ENCODE peak calls at places on chromosomes 2 and 18, in seven cellular contexts. One of them, this sample, is unnamed.

GRCh38 chr2:197113221-197113831 is 186.8 kb upstream of the PGAP1 start:
- DNase-seq in nucleus accumbens: no peak
- DNase-seq in heart left ventricle: no peak
- DNase-seq in T follicular helper cell: no peak
- DNase-seq in putamen: no peak
- DNase-seq in stromal cell of bone marrow: no peak
- DNase-seq in epithelial cell of esophagus: peak; percentile 48
- DNase-seq in this sample: peak; percentile 80

GRCh38 chr2:12683701-12684100 is 33.0 kb upstream of the TRIB2 start:
- DNase-seq in heart left ventricle: no peak
- DNase-seq in T follicular helper cell: no peak
- DNase-seq in putamen: no peak
- DNase-seq in nucleus accumbens: no peak
- DNase-seq in stromal cell of bone marrow: no peak
- DNase-seq in epithelial cell of esophagus: no peak
- DNase-seq in this sample: no peak

GRCh38 chr18:79275992-79276391 is 119.7 kb upstream of the NFATC1 start:
- DNase-seq in putamen: no peak
- DNase-seq in nucleus accumbens: no peak
- DNase-seq in T follicular helper cell: no peak
- DNase-seq in stromal cell of bone marrow: peak; percentile 0
- DNase-seq in heart left ventricle: no peak
- DNase-seq in epithelial cell of esophagus: peak; percentile 59
- DNase-seq in this sample: no peak

GRCh38 chr18:26322892-26323653 is 96.8 kb downstream of the TAF4B start:
- DNase-seq in putamen: no peak
- DNase-seq in heart left ventricle: no peak
- DNase-seq in stromal cell of bone marrow: no peak
- DNase-seq in nucleus accumbens: no peak
- DNase-seq in epithelial cell of esophagus: peak; percentile 39
- DNase-seq in T follicular helper cell: no peak
- DNase-seq in this sample: no peak

GRCh38 chr2:67255933-67256615 is 141.1 kb upstream of the ETAA1 start:
- DNase-seq in heart left ventricle: no peak
- DNase-seq in putamen: no peak
- DNase-seq in nucleus accumbens: no peak
- DNase-seq in stromal cell of bone marrow: peak; percentile 18
- DNase-seq in T follicular helper cell: no peak
- DNase-seq in epithelial cell of esophagus: peak; percentile 87
- DNase-seq in this sample: no peak

GRCh38 chr2:40487592-40487991 is 35.7 kb upstream of the SLC8A1 start:
- DNase-seq in epithelial cell of esophagus: no peak
- DNase-seq in stromal cell of bone marrow: no peak
- DNase-seq in nucleus accumbens: no peak
- DNase-seq in heart left ventricle: no peak
- DNase-seq in T follicular helper cell: no peak
- DNase-seq in putamen: peak; percentile 25
- DNase-seq in this sample: no peak

GRCh38 chr2:241014224-241014623 is 15.8 kb downstream of the SNED1 start:
- DNase-seq in T follicular helper cell: no peak
- DNase-seq in putamen: no peak
- DNase-seq in stromal cell of bone marrow: no peak
- DNase-seq in heart left ventricle: peak; percentile 7
- DNase-seq in nucleus accumbens: no peak
- DNase-seq in epithelial cell of esophagus: no peak
- DNase-seq in this sample: no peak

GRCh38 chr2:151762694-151763093 is 28.4 kb upstream of the NEB start:
- DNase-seq in heart left ventricle: no peak
- DNase-seq in T follicular helper cell: no peak
- DNase-seq in stromal cell of bone marrow: no peak
- DNase-seq in putamen: no peak
- DNase-seq in nucleus accumbens: no peak
- DNase-seq in epithelial cell of esophagus: no peak
- DNase-seq in this sample: no peak

GRCh38 chr2:61900246-61900645 is 5.2 kb upstream of the COMMD1 start:
- DNase-seq in T follicular helper cell: no peak
- DNase-seq in nucleus accumbens: no peak
- DNase-seq in epithelial cell of esophagus: no peak
- DNase-seq in putamen: no peak
- DNase-seq in stromal cell of bone marrow: no peak
- DNase-seq in heart left ventricle: no peak
- DNase-seq in this sample: no peak

GRCh38 chr18:35203001-35203553 is 37.8 kb upstream of the ZNF397 start:
- DNase-seq in heart left ventricle: no peak
- DNase-seq in epithelial cell of esophagus: no peak
- DNase-seq in nucleus accumbens: no peak
- DNase-seq in stromal cell of bone marrow: peak; percentile 31
- DNase-seq in putamen: no peak
- DNase-seq in T follicular helper cell: no peak
- DNase-seq in this sample: no peak

GRCh38 chr18:13542520-13542847 is 183.9 kb downstream of the FAM210A start:
- DNase-seq in epithelial cell of esophagus: no peak
- DNase-seq in stromal cell of bone marrow: no peak
- DNase-seq in heart left ventricle: no peak
- DNase-seq in nucleus accumbens: no peak
- DNase-seq in putamen: no peak
- DNase-seq in T follicular helper cell: no peak
- DNase-seq in this sample: no peak

GRCh38 chr2:55511508-55512124 is 7.9 kb upstream of the CFAP36 start:
- DNase-seq in heart left ventricle: no peak
- DNase-seq in putamen: peak; percentile 47
- DNase-seq in stromal cell of bone marrow: peak; percentile 25
- DNase-seq in nucleus accumbens: no peak
- DNase-seq in epithelial cell of esophagus: peak; percentile 58
- DNase-seq in T follicular helper cell: no peak
- DNase-seq in this sample: no peak

GRCh38 chr18:34632323-34632722 is 77.8 kb upstream of the DTNA start:
- DNase-seq in putamen: no peak
- DNase-seq in T follicular helper cell: no peak
- DNase-seq in epithelial cell of esophagus: no peak
- DNase-seq in heart left ventricle: no peak
- DNase-seq in nucleus accumbens: no peak
- DNase-seq in stromal cell of bone marrow: no peak
- DNase-seq in this sample: no peak

GRCh38 chr2:8424997-8425900 is 256.6 kb upstream of the ID2 start:
- DNase-seq in heart left ventricle: no peak
- DNase-seq in putamen: no peak
- DNase-seq in T follicular helper cell: no peak
- DNase-seq in nucleus accumbens: no peak
- DNase-seq in stromal cell of bone marrow: no peak
- DNase-seq in epithelial cell of esophagus: no peak
- DNase-seq in this sample: no peak

GRCh38 chr2:43375746-43376522 is 149.5 kb upstream of the ZFP36L2 start:
- DNase-seq in putamen: no peak
- DNase-seq in nucleus accumbens: no peak
- DNase-seq in stromal cell of bone marrow: no peak
- DNase-seq in T follicular helper cell: no peak
- DNase-seq in epithelial cell of esophagus: no peak
- DNase-seq in heart left ventricle: no peak
- DNase-seq in this sample: no peak

GRCh38 chr18:54532962-54533361 is 58.1 kb upstream of the DYNAP start:
- DNase-seq in T follicular helper cell: no peak
- DNase-seq in epithelial cell of esophagus: no peak
- DNase-seq in putamen: no peak
- DNase-seq in nucleus accumbens: no peak
- DNase-seq in stromal cell of bone marrow: no peak
- DNase-seq in heart left ventricle: no peak
- DNase-seq in this sample: peak; percentile 51

GRCh38 chr2:158753561-158754302 is 41.4 kb upstream of the DAPL1 start:
- DNase-seq in epithelial cell of esophagus: peak; percentile 72
- DNase-seq in stromal cell of bone marrow: peak; percentile 48
- DNase-seq in T follicular helper cell: peak; percentile 8
- DNase-seq in nucleus accumbens: no peak
- DNase-seq in heart left ventricle: peak; percentile 47
- DNase-seq in putamen: peak; percentile 83
- DNase-seq in this sample: peak; percentile 70

GRCh38 chr18:61892683-61893303 is at the start of gene RNF152:
- DNase-seq in stromal cell of bone marrow: no peak
- DNase-seq in heart left ventricle: peak; percentile 43
- DNase-seq in putamen: no peak
- DNase-seq in epithelial cell of esophagus: peak; percentile 34
- DNase-seq in nucleus accumbens: no peak
- DNase-seq in T follicular helper cell: no peak
- DNase-seq in this sample: no peak

GRCh38 chr18:36544036-36544725 is 246.7 kb downstream of the FHOD3 start:
- DNase-seq in putamen: no peak
- DNase-seq in epithelial cell of esophagus: peak; percentile 91
- DNase-seq in T follicular helper cell: no peak
- DNase-seq in stromal cell of bone marrow: no peak
- DNase-seq in nucleus accumbens: no peak
- DNase-seq in heart left ventricle: no peak
- DNase-seq in this sample: no peak

GRCh38 chr2:54047076-54047475 is 68.3 kb upstream of the ACYP2 start:
- DNase-seq in epithelial cell of esophagus: peak; percentile 74
- DNase-seq in T follicular helper cell: no peak
- DNase-seq in nucleus accumbens: no peak
- DNase-seq in putamen: peak; percentile 80
- DNase-seq in heart left ventricle: no peak
- DNase-seq in stromal cell of bone marrow: no peak
- DNase-seq in this sample: peak; percentile 46

GRCh38 chr2:239152239-239152915 is 248.4 kb downstream of the HDAC4 start:
- DNase-seq in heart left ventricle: no peak
- DNase-seq in T follicular helper cell: no peak
- DNase-seq in stromal cell of bone marrow: no peak
- DNase-seq in putamen: no peak
- DNase-seq in nucleus accumbens: no peak
- DNase-seq in epithelial cell of esophagus: no peak
- DNase-seq in this sample: no peak

GRCh38 chr2:178455947-178456346 is 4.8 kb downstream of the PJVK start:
- DNase-seq in nucleus accumbens: no peak
- DNase-seq in putamen: no peak
- DNase-seq in epithelial cell of esophagus: no peak
- DNase-seq in stromal cell of bone marrow: no peak
- DNase-seq in T follicular helper cell: no peak
- DNase-seq in heart left ventricle: no peak
- DNase-seq in this sample: no peak

GRCh38 chr2:170770304-170771048 is at the start of gene ERICH2:
- DNase-seq in epithelial cell of esophagus: peak; percentile 86
- DNase-seq in nucleus accumbens: peak; percentile 56
- DNase-seq in heart left ventricle: peak; percentile 76
- DNase-seq in T follicular helper cell: peak; percentile 16
- DNase-seq in stromal cell of bone marrow: peak; percentile 20
- DNase-seq in putamen: peak; percentile 74
- DNase-seq in this sample: peak; percentile 91

GRCh38 chr2:28567076-28567471 is 71.2 kb downstream of the PLB1 start:
- DNase-seq in heart left ventricle: peak; percentile 36
- DNase-seq in epithelial cell of esophagus: no peak
- DNase-seq in putamen: peak; percentile 53
- DNase-seq in T follicular helper cell: no peak
- DNase-seq in nucleus accumbens: no peak
- DNase-seq in stromal cell of bone marrow: no peak
- DNase-seq in this sample: no peak

GRCh38 chr2:71006287-71006686 is 11.6 kb upstream of the TEX261 start:
- DNase-seq in putamen: no peak
- DNase-seq in stromal cell of bone marrow: no peak
- DNase-seq in nucleus accumbens: no peak
- DNase-seq in heart left ventricle: no peak
- DNase-seq in T follicular helper cell: no peak
- DNase-seq in epithelial cell of esophagus: no peak
- DNase-seq in this sample: no peak

GRCh38 chr2:184644685-184645084 is 46.4 kb downstream of the ZNF804A start:
- DNase-seq in putamen: no peak
- DNase-seq in nucleus accumbens: no peak
- DNase-seq in epithelial cell of esophagus: peak; percentile 34
- DNase-seq in heart left ventricle: no peak
- DNase-seq in T follicular helper cell: no peak
- DNase-seq in stromal cell of bone marrow: no peak
- DNase-seq in this sample: no peak

GRCh38 chr2:54555318-54555837 is 99.3 kb downstream of the SPTBN1 start:
- DNase-seq in putamen: no peak
- DNase-seq in stromal cell of bone marrow: no peak
- DNase-seq in epithelial cell of esophagus: peak; percentile 45
- DNase-seq in heart left ventricle: no peak
- DNase-seq in nucleus accumbens: no peak
- DNase-seq in T follicular helper cell: no peak
- DNase-seq in this sample: no peak